ENCODE peak calls at places on chromosome 14, in five cellular contexts. Q is vagina, K is pancreas, Y is transverse colon, L is left lung. T is an unnamed sample. For H3K4me1, the result is how much of the 10 kb centered on the place peaks cover.

GRCh38 chr14:100504372-100505078 is 82.7 kb downstream of the BEGAIN start:
- DNase-seq in L (no peak), Q (no peak), K (no peak), Y (no peak), T (no peak)

GRCh38 chr14:56487761-56488160 is 91.8 kb upstream of the TMEM260 start:
- DNase-seq in Q (no peak), K (no peak), L (no peak), Y (no peak), T (no peak)

GRCh38 chr14:100370003-100370402 is 46.9 kb downstream of the SLC25A47 start:
- DNase-seq in Y (no peak), Q (no peak), L (no peak), K (no peak), T (no peak)

GRCh38 chr14:77882631-77883030 is 82.7 kb downstream of the ADCK1 start:
- DNase-seq in Y (no peak), Q (no peak), K (no peak), L (no peak), T (no peak)

GRCh38 chr14:50059773-50060629 is 56.4 kb downstream of the VCPKMT start:
- DNase-seq in Y (no peak), L (no peak), K (no peak), Q (no peak), T (no peak)

GRCh38 chr14:58501214-58501816 is 73.8 kb downstream of the KIAA0586 start:
- DNase-seq in Y (no peak), K (no peak), L (no peak), Q (no peak), T (no peak)

GRCh38 chr14:36856095-36856878 is 194.6 kb downstream of the PAX9 start:
- DNase-seq in K (no peak), Y (peak), Q (no peak), L (peak), T (no peak)

GRCh38 chr14:35336171-35337073 is 44.2 kb downstream of the PSMA6 start:
- DNase-seq in K (peak), L (peak), Y (peak), Q (peak), T (no peak)

DNA sequence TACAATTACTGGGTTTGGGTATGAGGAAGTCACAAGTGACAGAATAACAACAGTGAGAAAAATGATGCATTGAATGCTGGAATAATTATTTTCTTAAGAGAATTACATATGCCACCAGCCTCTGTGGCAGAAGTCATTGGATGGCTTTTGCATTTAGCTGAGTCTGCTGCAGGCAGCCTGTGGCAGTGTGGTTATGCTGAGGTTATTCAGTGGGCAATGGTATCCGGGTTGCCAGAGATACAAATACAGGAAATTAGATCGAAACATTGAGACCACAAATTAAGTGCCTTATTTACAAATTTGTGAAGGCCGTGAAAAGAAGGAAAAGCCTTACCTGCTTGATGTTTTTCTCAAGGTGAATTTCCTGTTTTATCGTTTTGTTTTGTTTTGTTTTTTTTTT is 1050.0 kb downstream of the GALC start:
- DNase-seq in L (no peak), K (no peak), Q (no peak), Y (no peak), T (no peak)
- H3K4me3 ChIP-seq in L (no peak), K (no peak), Q (no peak), Y (no peak), T (no peak)

DNA sequence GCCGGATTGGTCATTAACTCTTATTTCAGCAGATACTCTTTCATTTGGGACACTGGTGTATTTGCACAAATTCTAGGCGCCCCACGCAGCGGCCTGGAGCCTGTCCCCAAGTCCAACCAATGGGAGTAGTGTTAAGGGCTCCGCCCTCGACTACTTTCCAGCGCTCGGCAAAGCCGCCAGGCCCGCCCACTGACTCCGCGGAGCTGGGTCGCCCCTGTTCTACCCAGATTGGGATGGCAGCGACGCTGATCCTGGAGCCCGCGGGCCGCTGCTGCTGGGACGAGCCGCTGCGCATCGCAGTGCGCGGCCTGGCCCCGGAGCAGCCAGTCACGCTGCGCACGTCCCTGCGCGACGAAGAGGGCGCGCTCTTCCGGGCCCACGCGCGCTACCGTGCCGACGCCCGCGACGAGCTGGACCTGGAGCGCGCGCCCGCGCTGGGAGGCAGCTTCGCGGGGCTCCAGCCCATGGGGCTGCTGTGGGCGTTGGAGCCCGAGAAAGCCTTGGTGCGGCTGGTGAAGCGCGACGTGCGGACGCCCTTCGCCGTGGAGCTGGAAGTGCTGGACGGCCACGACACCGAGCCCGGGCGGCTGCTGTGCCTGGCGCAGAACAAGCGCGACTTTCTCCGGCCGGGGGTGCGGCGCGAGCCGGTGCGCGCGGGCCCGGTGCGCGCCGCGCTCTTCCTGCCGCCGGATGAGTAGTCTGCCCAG is at the start of gene ACOT6:
- DNase-seq in K (peak), Y (peak), L (peak), Q (no peak), T (peak)
- H3K27ac ChIP-seq in K (peak), Y (peak), L (peak), Q (peak), T (peak)

DNA sequence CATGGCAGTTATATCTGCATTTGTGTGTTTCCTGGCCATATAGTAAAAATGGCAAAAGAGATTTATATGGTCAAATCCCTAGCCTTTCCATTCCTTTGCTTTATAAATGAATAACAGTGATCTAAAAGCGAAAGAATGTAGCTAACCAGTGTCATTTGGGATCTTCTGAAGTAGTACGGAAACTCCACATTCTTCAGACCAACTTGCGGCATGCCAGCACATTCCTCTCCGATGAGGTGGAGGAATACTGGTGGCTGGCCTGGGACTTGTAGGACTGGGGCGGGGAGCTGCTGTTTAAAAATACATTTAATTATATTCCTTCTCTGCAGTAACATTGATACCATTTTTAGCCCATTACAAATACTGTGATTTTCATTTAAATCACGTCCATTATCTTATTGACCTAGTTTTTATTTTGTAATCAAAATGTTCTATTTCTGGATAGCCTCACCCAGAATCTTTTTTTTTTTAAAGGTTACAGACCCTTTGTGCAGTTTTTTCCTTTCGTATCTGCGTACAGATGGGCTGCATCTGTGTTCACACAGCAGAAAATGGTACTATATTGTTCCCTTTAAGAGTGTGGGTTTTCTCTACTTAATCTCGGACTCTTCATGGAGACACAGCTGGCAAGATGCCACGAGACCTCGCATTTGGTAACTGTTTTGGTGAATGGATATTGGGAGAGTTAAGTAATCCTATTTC is 85.4 kb downstream of the SAMD4A start:
- DNase-seq in Y (peak), Q (peak), L (peak), K (peak), T (no peak)
- H3K4me1 ChIP-seq in Y (under half), Q (half or more), L (under half), K (under half), T (under half)

DNA sequence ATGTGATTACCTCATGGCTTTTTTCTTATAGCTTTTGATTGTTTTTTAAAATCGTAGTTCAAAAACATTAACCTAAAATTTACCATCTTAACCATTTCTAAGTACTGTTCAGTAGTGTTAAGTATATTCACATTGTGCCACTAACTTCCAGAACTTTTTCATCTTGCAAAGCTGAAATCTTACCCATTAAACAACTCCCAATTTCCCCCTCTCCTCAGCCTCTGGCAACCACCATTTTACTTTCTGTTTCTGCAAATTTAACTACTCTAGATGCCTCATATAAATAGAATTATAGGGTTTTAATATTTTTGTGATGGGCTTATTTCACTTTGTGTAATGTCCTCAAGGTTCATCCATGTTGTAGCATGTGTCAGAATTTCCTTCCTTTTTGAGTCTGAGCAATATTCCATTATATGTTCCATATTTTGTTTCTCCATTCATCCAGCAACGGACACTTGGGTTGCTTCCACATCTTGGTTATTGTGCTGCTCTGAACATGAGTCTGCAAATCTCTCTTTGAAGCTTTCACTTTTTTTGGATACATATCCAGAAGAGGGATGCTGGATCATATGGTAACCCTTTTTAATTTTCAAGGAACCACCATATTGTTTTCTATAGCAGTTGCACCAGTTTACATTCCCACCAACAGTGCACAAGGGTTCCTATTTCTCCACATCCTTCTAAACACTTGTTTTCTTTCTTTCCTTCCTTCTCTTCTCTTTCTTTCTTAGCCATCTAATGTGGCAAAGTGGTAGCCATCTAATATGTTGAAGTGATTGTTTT is 5.0 kb downstream of the HIF1A start:
- DNase-seq in Y (no peak), L (no peak), K (no peak), Q (no peak), T (no peak)
- H3K4me3 ChIP-seq in Y (no peak), L (no peak), K (no peak), Q (no peak), T (no peak)